ENCODE peak calls at places on chromosome 14, in eight cellular contexts. R is left lung; X is astrocyte of the spinal cord; B is globus pallidus; Y is iPS-NIHi11; E is activated T-cell treated with anti-CD3 and anti-CD28 coated beads, Interleukin-2, amount 50 U/mL, for 72 hours; N is stimulated activated CD4-positive, alpha-beta T cell treated with anti-CD3 and anti-CD28 coated beads, Interleukin-15, amount 100 ng/mL, for 24 hours; W is stimulated activated CD8-positive, alpha-beta memory T cell treated with anti-CD3 and anti-CD28 coated beads, Interleukin-4, amount 100 ng/mL, for 1 hour. F is an unnamed sample.

GRCh38 chr14:24343795-24344660 is 4.2 kb upstream of the RIPK3 start:
- DNase-seq in B (no peak), Y (no peak), E (no peak), W (no peak), N (no peak), X (no peak), R (no peak), F (no peak)

GRCh38 chr14:77007975-77008421 is 20.5 kb downstream of the IRF2BPL start:
- DNase-seq in Y (peak; percentile 65), N (no peak), B (no peak), R (peak; percentile 86), X (no peak), E (no peak), W (no peak), F (no peak)

GRCh38 chr14:36300337-36300736 is 20.1 kb downstream of the MBIP start:
- DNase-seq in E (no peak), W (no peak), R (no peak), Y (no peak), N (no peak), B (no peak), X (peak; percentile 10), F (no peak)

GRCh38 chr14:80607430-80608200 is 333.9 kb downstream of the CEP128 start:
- DNase-seq in R (no peak), B (no peak), X (no peak), Y (no peak), W (no peak), N (no peak), E (no peak), F (no peak)

GRCh38 chr14:89401783-89402182 is 15.2 kb downstream of the FOXN3 start:
- DNase-seq in Y (no peak), E (no peak), X (no peak), B (no peak), W (no peak), N (no peak), R (no peak), F (no peak)

GRCh38 chr14:90490727-90491050 is 93.9 kb downstream of the CALM1 start:
- DNase-seq in B (no peak), Y (no peak), E (no peak), X (no peak), W (no peak), R (no peak), N (no peak), F (no peak)

GRCh38 chr14:37903561-37904191 is 304.0 kb upstream of the SSTR1 start:
- DNase-seq in B (peak; percentile 21), N (peak; percentile 9), X (peak; percentile 60), R (no peak), E (peak; percentile 2), W (no peak), Y (peak; percentile 58), F (peak; percentile 6)

GRCh38 chr14:35571598-35571997 is 37.6 kb downstream of the INSM2 start:
- DNase-seq in X (no peak), R (no peak), B (no peak), Y (no peak), N (no peak), E (no peak), W (no peak), F (no peak)

GRCh38 chr14:30751646-30752416 is 122.5 kb upstream of the COCH start:
- DNase-seq in B (no peak), R (no peak), X (no peak), E (no peak), W (no peak), N (peak; percentile 9), Y (no peak), F (no peak)

GRCh38 chr14:102251161-102251560 is 53.8 kb downstream of the MOK start:
- DNase-seq in R (no peak), X (no peak), B (no peak), W (no peak), N (no peak), Y (no peak), E (no peak), F (no peak)

GRCh38 chr14:68295316-68295816 is 475.8 kb downstream of the RAD51B start:
- DNase-seq in R (peak; percentile 41), B (no peak), Y (no peak), N (no peak), E (no peak), X (no peak), W (no peak), F (no peak)

GRCh38 chr14:74492413-74493342 is at the start of gene NPC2:
- DNase-seq in Y (no peak), X (peak; percentile 18), E (no peak), R (no peak), N (no peak), W (no peak), B (no peak), F (no peak)

GRCh38 chr14:68911594-68912227 is 67.4 kb downstream of the ACTN1 start:
- DNase-seq in X (peak; percentile 70), W (peak; percentile 60), N (peak; percentile 81), E (peak; percentile 82), R (peak; percentile 64), Y (peak; percentile 95), B (peak; percentile 47), F (peak; percentile 62)

GRCh38 chr14:104680056-104680805 is 9.2 kb upstream of the INF2 start:
- DNase-seq in E (no peak), Y (no peak), N (no peak), B (no peak), R (no peak), X (peak; percentile 89), W (no peak), F (peak; percentile 37)

GRCh38 chr14:55370883-55371455 is 40.7 kb downstream of the ATG14 start:
- DNase-seq in W (no peak), X (no peak), E (no peak), Y (no peak), R (no peak), B (no peak), N (no peak), F (no peak)

GRCh38 chr14:55454264-55455151 is 14.1 kb upstream of the TBPL2 start:
- DNase-seq in X (peak; percentile 85), W (no peak), B (peak; percentile 50), Y (no peak), E (no peak), R (no peak), N (peak; percentile 13), F (peak; percentile 20)

GRCh38 chr14:90739318-90740077 is 76.7 kb downstream of the TTC7B start:
- DNase-seq in R (no peak), W (no peak), Y (no peak), N (no peak), E (no peak), X (no peak), B (no peak), F (no peak)

GRCh38 chr14:54465654-54466053 is 23.1 kb downstream of the GMFB start:
- DNase-seq in Y (no peak), N (no peak), X (no peak), R (no peak), E (no peak), B (no peak), W (no peak), F (no peak)

GRCh38 chr14:65095633-65096205 is 6.6 kb downstream of the MAX start:
- DNase-seq in E (no peak), R (no peak), W (no peak), N (no peak), X (peak; percentile 87), B (peak; percentile 85), Y (no peak), F (peak; percentile 80)

GRCh38 chr14:52553002-52553670 is 500 bp downstream of the GPR137C start:
- DNase-seq in R (peak; percentile 55), E (peak; percentile 58), B (peak; percentile 11), X (peak; percentile 9), Y (peak; percentile 70), W (no peak), N (peak; percentile 60), F (no peak)

GRCh38 chr14:79443602-79444001 is 767.7 kb downstream of the DIO2 start:
- DNase-seq in Y (no peak), W (no peak), B (no peak), X (no peak), N (no peak), E (no peak), R (no peak), F (no peak)

GRCh38 chr14:103746706-103747105 is 31.1 kb downstream of the ZFYVE21 start:
- DNase-seq in E (no peak), W (no peak), B (no peak), X (peak; percentile 53), N (no peak), R (no peak), Y (no peak), F (no peak)

GRCh38 chr14:35506927-35507326 is 27.0 kb upstream of the INSM2 start:
- DNase-seq in X (peak; percentile 3), W (no peak), R (no peak), N (no peak), B (no peak), Y (no peak), E (no peak), F (no peak)

GRCh38 chr14:77033622-77034521 is 5.4 kb upstream of the IRF2BPL start:
- DNase-seq in E (peak; percentile 89), Y (peak; percentile 83), X (peak; percentile 88), B (peak; percentile 62), N (peak; percentile 91), R (peak; percentile 91), W (peak; percentile 58), F (peak; percentile 36)

GRCh38 chr14:100867631-100868315 is 35.7 kb downstream of the RTL1 start:
- DNase-seq in B (no peak), N (no peak), E (no peak), Y (no peak), X (no peak), R (peak; percentile 22), W (no peak), F (no peak)

GRCh38 chr14:100775831-100776591 is 49.3 kb downstream of the DLK1 start:
- DNase-seq in X (no peak), E (no peak), B (no peak), W (no peak), N (no peak), R (no peak), Y (peak; percentile 13), F (no peak)

GRCh38 chr14:58238252-58239247 is 6.1 kb upstream of the PSMA3 start:
- DNase-seq in R (no peak), B (peak; percentile 26), N (peak; percentile 23), E (no peak), X (no peak), Y (peak; percentile 17), W (no peak), F (peak; percentile 30)